ENCODE peak calls at places on chromosomes 12 and 14, in seven cellular contexts. One of them, this sample, is unnamed.

GRCh38 chr12:117875652-117876491 is 92.9 kb downstream of the KSR2 start:
- DNase-seq in heart left ventricle: no peak
- DNase-seq in HCT116: no peak
- DNase-seq in adipocyte: no peak
- DNase-seq in GM23248: peak; percentile 35
- DNase-seq in CD8-positive, alpha-beta memory T cell: peak; percentile 20
- DNase-seq in cardiac fibroblast: peak; percentile 16
- DNase-seq in this sample: no peak

GRCh38 chr14:36316131-36316530 is 4.3 kb downstream of the MBIP start:
- DNase-seq in heart left ventricle: no peak
- DNase-seq in adipocyte: no peak
- DNase-seq in CD8-positive, alpha-beta memory T cell: no peak
- DNase-seq in GM23248: no peak
- DNase-seq in HCT116: no peak
- DNase-seq in cardiac fibroblast: no peak
- DNase-seq in this sample: no peak

GRCh38 chr12:95532851-95533250 is 18.4 kb downstream of the USP44 start:
- DNase-seq in HCT116: no peak
- DNase-seq in CD8-positive, alpha-beta memory T cell: no peak
- DNase-seq in heart left ventricle: no peak
- DNase-seq in adipocyte: peak; percentile 45
- DNase-seq in cardiac fibroblast: peak; percentile 62
- DNase-seq in GM23248: peak; percentile 81
- DNase-seq in this sample: no peak

GRCh38 chr14:71163842-71164500 is 256.7 kb downstream of the PCNX1 start:
- DNase-seq in GM23248: no peak
- DNase-seq in adipocyte: no peak
- DNase-seq in heart left ventricle: no peak
- DNase-seq in cardiac fibroblast: no peak
- DNase-seq in HCT116: no peak
- DNase-seq in CD8-positive, alpha-beta memory T cell: no peak
- DNase-seq in this sample: no peak

GRCh38 chr12:111692575-111693210 is 6.8 kb downstream of the ACAD10 start:
- DNase-seq in heart left ventricle: no peak
- DNase-seq in adipocyte: peak; percentile 24
- DNase-seq in GM23248: peak; percentile 66
- DNase-seq in cardiac fibroblast: peak; percentile 39
- DNase-seq in CD8-positive, alpha-beta memory T cell: no peak
- DNase-seq in HCT116: no peak
- DNase-seq in this sample: no peak

GRCh38 chr14:52455291-52456088 is 96.8 kb downstream of the TXNDC16 start:
- DNase-seq in GM23248: peak; percentile 71
- DNase-seq in CD8-positive, alpha-beta memory T cell: no peak
- DNase-seq in HCT116: no peak
- DNase-seq in adipocyte: peak; percentile 76
- DNase-seq in heart left ventricle: no peak
- DNase-seq in cardiac fibroblast: peak; percentile 86
- DNase-seq in this sample: no peak

GRCh38 chr12:29895966-29896365 is 112.2 kb upstream of the TMTC1 start:
- DNase-seq in HCT116: no peak
- DNase-seq in CD8-positive, alpha-beta memory T cell: no peak
- DNase-seq in GM23248: no peak
- DNase-seq in adipocyte: no peak
- DNase-seq in cardiac fibroblast: no peak
- DNase-seq in heart left ventricle: no peak
- DNase-seq in this sample: no peak

GRCh38 chr14:70744631-70745030 is 64.7 kb downstream of the MAP3K9 start:
- DNase-seq in HCT116: no peak
- DNase-seq in adipocyte: no peak
- DNase-seq in CD8-positive, alpha-beta memory T cell: no peak
- DNase-seq in cardiac fibroblast: no peak
- DNase-seq in heart left ventricle: no peak
- DNase-seq in GM23248: no peak
- DNase-seq in this sample: no peak

GRCh38 chr12:56522486-56523193 is 1.0 kb downstream of the RBMS2 start:
- DNase-seq in CD8-positive, alpha-beta memory T cell: no peak
- DNase-seq in GM23248: peak; percentile 59
- DNase-seq in cardiac fibroblast: peak; percentile 45
- DNase-seq in heart left ventricle: no peak
- DNase-seq in adipocyte: peak; percentile 49
- DNase-seq in HCT116: no peak
- DNase-seq in this sample: no peak

GRCh38 chr12:68259318-68259940 is 6.0 kb upstream of the IL22 start:
- DNase-seq in heart left ventricle: no peak
- DNase-seq in HCT116: no peak
- DNase-seq in adipocyte: no peak
- DNase-seq in GM23248: peak; percentile 95
- DNase-seq in CD8-positive, alpha-beta memory T cell: no peak
- DNase-seq in cardiac fibroblast: peak; percentile 96
- DNase-seq in this sample: no peak

GRCh38 chr12:81245918-81246611 is 168.2 kb downstream of the ACSS3 start:
- DNase-seq in GM23248: no peak
- DNase-seq in HCT116: no peak
- DNase-seq in cardiac fibroblast: no peak
- DNase-seq in heart left ventricle: no peak
- DNase-seq in CD8-positive, alpha-beta memory T cell: no peak
- DNase-seq in adipocyte: no peak
- DNase-seq in this sample: no peak

GRCh38 chr14:102408729-102409128 is 46.0 kb downstream of the TECPR2 start:
- DNase-seq in CD8-positive, alpha-beta memory T cell: no peak
- DNase-seq in heart left ventricle: no peak
- DNase-seq in adipocyte: no peak
- DNase-seq in cardiac fibroblast: no peak
- DNase-seq in HCT116: no peak
- DNase-seq in GM23248: no peak
- DNase-seq in this sample: no peak

GRCh38 chr12:68613209-68613904 is 2.7 kb downstream of the RAP1B start:
- DNase-seq in cardiac fibroblast: no peak
- DNase-seq in HCT116: no peak
- DNase-seq in heart left ventricle: no peak
- DNase-seq in adipocyte: no peak
- DNase-seq in CD8-positive, alpha-beta memory T cell: peak; percentile 58
- DNase-seq in GM23248: no peak
- DNase-seq in this sample: no peak

GRCh38 chr12:46556820-46557524 is 184.4 kb upstream of the SLC38A2 start:
- DNase-seq in HCT116: peak; percentile 83
- DNase-seq in GM23248: peak; percentile 97
- DNase-seq in CD8-positive, alpha-beta memory T cell: no peak
- DNase-seq in adipocyte: peak; percentile 74
- DNase-seq in cardiac fibroblast: peak; percentile 95
- DNase-seq in heart left ventricle: no peak
- DNase-seq in this sample: no peak

GRCh38 chr14:24179961-24180726 is 8.3 kb downstream of the REC8 start:
- DNase-seq in adipocyte: peak; percentile 59
- DNase-seq in GM23248: peak; percentile 92
- DNase-seq in heart left ventricle: no peak
- DNase-seq in cardiac fibroblast: peak; percentile 88
- DNase-seq in HCT116: no peak
- DNase-seq in CD8-positive, alpha-beta memory T cell: no peak
- DNase-seq in this sample: no peak

GRCh38 chr12:75666980-75667359 is 155.6 kb upstream of the KRR1 start:
- DNase-seq in heart left ventricle: no peak
- DNase-seq in adipocyte: peak; percentile 70
- DNase-seq in HCT116: peak; percentile 54
- DNase-seq in CD8-positive, alpha-beta memory T cell: no peak
- DNase-seq in GM23248: peak; percentile 84
- DNase-seq in cardiac fibroblast: peak; percentile 67
- DNase-seq in this sample: no peak

GRCh38 chr12:19967001-19967400 is 401.3 kb upstream of the PDE3A start:
- DNase-seq in CD8-positive, alpha-beta memory T cell: no peak
- DNase-seq in heart left ventricle: no peak
- DNase-seq in HCT116: no peak
- DNase-seq in GM23248: peak; percentile 19
- DNase-seq in cardiac fibroblast: peak; percentile 55
- DNase-seq in adipocyte: no peak
- DNase-seq in this sample: no peak

GRCh38 chr12:116406529-116406928 is 129.0 kb upstream of the MED13L start:
- DNase-seq in adipocyte: peak; percentile 90
- DNase-seq in cardiac fibroblast: peak; percentile 96
- DNase-seq in heart left ventricle: peak; percentile 92
- DNase-seq in CD8-positive, alpha-beta memory T cell: no peak
- DNase-seq in GM23248: peak; percentile 93
- DNase-seq in HCT116: peak; percentile 83
- DNase-seq in this sample: no peak

GRCh38 chr14:100736269-100737180 is 9.8 kb downstream of the DLK1 start:
- DNase-seq in adipocyte: no peak
- DNase-seq in GM23248: no peak
- DNase-seq in heart left ventricle: no peak
- DNase-seq in cardiac fibroblast: no peak
- DNase-seq in HCT116: no peak
- DNase-seq in CD8-positive, alpha-beta memory T cell: no peak
- DNase-seq in this sample: peak; percentile 10

GRCh38 chr12:51028126-51028810 is 2.1 kb upstream of the SLC11A2 start:
- DNase-seq in GM23248: peak; percentile 77
- DNase-seq in HCT116: no peak
- DNase-seq in CD8-positive, alpha-beta memory T cell: peak; percentile 26
- DNase-seq in heart left ventricle: no peak
- DNase-seq in cardiac fibroblast: peak; percentile 63
- DNase-seq in adipocyte: peak; percentile 73
- DNase-seq in this sample: peak; percentile 24

GRCh38 chr14:69045857-69046351 is 66.8 kb upstream of the ACTN1 start:
- DNase-seq in adipocyte: peak; percentile 18
- DNase-seq in cardiac fibroblast: peak; percentile 30
- DNase-seq in heart left ventricle: no peak
- DNase-seq in GM23248: peak; percentile 60
- DNase-seq in CD8-positive, alpha-beta memory T cell: no peak
- DNase-seq in HCT116: no peak
- DNase-seq in this sample: no peak

GRCh38 chr12:1740161-1740948 is 49.5 kb downstream of the ADIPOR2 start:
- DNase-seq in CD8-positive, alpha-beta memory T cell: no peak
- DNase-seq in heart left ventricle: no peak
- DNase-seq in adipocyte: no peak
- DNase-seq in HCT116: no peak
- DNase-seq in cardiac fibroblast: no peak
- DNase-seq in GM23248: no peak
- DNase-seq in this sample: no peak

GRCh38 chr12:57864811-57865751 is 18.6 kb upstream of the CTDSP2 start:
- DNase-seq in CD8-positive, alpha-beta memory T cell: no peak
- DNase-seq in heart left ventricle: peak; percentile 91
- DNase-seq in GM23248: peak; percentile 95
- DNase-seq in HCT116: peak; percentile 32
- DNase-seq in cardiac fibroblast: peak; percentile 87
- DNase-seq in adipocyte: peak; percentile 96
- DNase-seq in this sample: peak; percentile 82
- H3K4me3 ChIP-seq in CD8-positive, alpha-beta memory T cell: peak overlapping the region; percentile 39
- H3K4me3 ChIP-seq in heart left ventricle: peak overlapping the region; percentile 30
- H3K4me3 ChIP-seq in GM23248: peak overlapping the region; percentile 74
- H3K4me3 ChIP-seq in HCT116: peak overlapping the region; percentile 63
- H3K4me3 ChIP-seq in cardiac fibroblast: peak overlapping the region; percentile 51
- H3K4me3 ChIP-seq in adipocyte: peak overlapping the region; percentile 75
- H3K4me3 ChIP-seq in this sample: peak overlapping the region; percentile 64

DNA sequence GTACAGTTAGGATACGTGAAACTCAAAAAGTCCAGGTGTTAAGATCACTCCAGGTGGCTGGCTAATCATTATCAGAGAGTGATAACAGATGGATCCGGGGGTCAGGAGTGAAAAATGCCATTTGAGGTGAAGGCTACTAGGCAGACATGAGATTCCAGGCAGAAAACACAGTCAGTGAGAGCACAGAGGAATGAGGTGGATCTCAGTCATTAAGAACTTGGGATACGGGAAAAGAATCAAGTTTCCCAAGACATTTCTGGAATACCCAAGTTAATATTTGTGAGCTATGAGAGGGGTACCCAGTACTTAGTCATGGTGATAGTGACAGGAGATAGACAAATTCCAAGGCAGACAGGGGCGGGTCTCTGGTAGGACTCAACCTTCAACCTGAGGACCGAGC is 94.6 kb upstream of the ALG10B start:
- DNase-seq in HCT116: no peak
- DNase-seq in CD8-positive, alpha-beta memory T cell: no peak
- DNase-seq in adipocyte: no peak
- DNase-seq in cardiac fibroblast: no peak
- DNase-seq in heart left ventricle: no peak
- DNase-seq in GM23248: no peak
- DNase-seq in this sample: no peak
- H3K4me3 ChIP-seq in HCT116: no peak overlapping the region
- H3K4me3 ChIP-seq in CD8-positive, alpha-beta memory T cell: no peak overlapping the region
- H3K4me3 ChIP-seq in adipocyte: no peak overlapping the region
- H3K4me3 ChIP-seq in cardiac fibroblast: no peak overlapping the region
- H3K4me3 ChIP-seq in heart left ventricle: no peak overlapping the region
- H3K4me3 ChIP-seq in GM23248: no peak overlapping the region
- H3K4me3 ChIP-seq in this sample: no peak overlapping the region

GRCh38 chr12:53694746-53695145 is 18.9 kb upstream of the ATP5MC2 start:
- DNase-seq in adipocyte: no peak
- DNase-seq in heart left ventricle: no peak
- DNase-seq in CD8-positive, alpha-beta memory T cell: no peak
- DNase-seq in HCT116: no peak
- DNase-seq in GM23248: no peak
- DNase-seq in cardiac fibroblast: no peak
- DNase-seq in this sample: no peak
- H3K4me3 ChIP-seq in adipocyte: no peak overlapping the region
- H3K4me3 ChIP-seq in heart left ventricle: no peak overlapping the region
- H3K4me3 ChIP-seq in CD8-positive, alpha-beta memory T cell: peak overlapping the region; percentile 28
- H3K4me3 ChIP-seq in HCT116: no peak overlapping the region
- H3K4me3 ChIP-seq in GM23248: no peak overlapping the region
- H3K4me3 ChIP-seq in cardiac fibroblast: no peak overlapping the region
- H3K4me3 ChIP-seq in this sample: no peak overlapping the region

GRCh38 chr12:9872116-9872515 is 3.0 kb upstream of the CLEC2B start:
- DNase-seq in GM23248: no peak
- DNase-seq in cardiac fibroblast: no peak
- DNase-seq in heart left ventricle: no peak
- DNase-seq in HCT116: no peak
- DNase-seq in adipocyte: no peak
- DNase-seq in CD8-positive, alpha-beta memory T cell: no peak
- DNase-seq in this sample: no peak

GRCh38 chr12:9868271-9868815 is 811 bp downstream of the CLEC2B start:
- DNase-seq in heart left ventricle: no peak
- DNase-seq in HCT116: no peak
- DNase-seq in adipocyte: no peak
- DNase-seq in cardiac fibroblast: peak; percentile 21
- DNase-seq in CD8-positive, alpha-beta memory T cell: peak; percentile 33
- DNase-seq in GM23248: peak; percentile 19
- DNase-seq in this sample: no peak

GRCh38 chr12:9868951-9869306 is 225 bp downstream of the CLEC2B start:
- DNase-seq in cardiac fibroblast: no peak
- DNase-seq in CD8-positive, alpha-beta memory T cell: no peak
- DNase-seq in heart left ventricle: no peak
- DNase-seq in GM23248: no peak
- DNase-seq in adipocyte: no peak
- DNase-seq in HCT116: no peak
- DNase-seq in this sample: no peak

GRCh38 chr12:9869307-9870161 is at the start of gene CLEC2B:
- DNase-seq in GM23248: peak; percentile 91
- DNase-seq in adipocyte: peak; percentile 67
- DNase-seq in CD8-positive, alpha-beta memory T cell: peak; percentile 61
- DNase-seq in heart left ventricle: no peak
- DNase-seq in HCT116: no peak
- DNase-seq in cardiac fibroblast: peak; percentile 95
- DNase-seq in this sample: no peak

DNA sequence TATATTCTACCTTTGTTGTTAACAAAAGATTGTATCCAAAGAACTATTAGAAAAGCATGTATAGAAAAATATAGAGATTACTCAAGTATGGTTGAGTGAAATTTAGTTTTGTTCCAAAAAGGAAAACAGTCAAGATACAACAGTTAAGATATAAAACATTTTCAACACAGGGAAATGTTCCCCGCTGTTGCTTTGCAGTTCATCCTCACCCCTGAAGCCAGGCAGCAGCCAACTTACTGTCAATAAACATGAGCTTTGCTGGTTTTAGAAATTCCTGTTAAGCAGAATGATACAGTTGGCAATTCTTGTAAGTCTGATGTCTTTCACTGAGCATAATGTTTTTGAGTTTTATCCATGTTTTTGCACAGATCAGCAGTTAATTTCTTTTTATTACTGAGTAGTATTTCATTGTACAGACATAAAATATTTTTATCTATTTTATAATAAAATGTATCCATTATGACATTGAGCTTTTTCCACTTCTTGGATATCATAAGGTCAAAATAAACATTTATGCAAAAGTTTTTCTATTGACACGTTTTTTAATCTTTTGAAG is 1.2 kb upstream of the CLEC2B start:
- DNase-seq in adipocyte: no peak
- DNase-seq in heart left ventricle: no peak
- DNase-seq in cardiac fibroblast: peak; percentile 26
- DNase-seq in GM23248: peak; percentile 31
- DNase-seq in HCT116: no peak
- DNase-seq in CD8-positive, alpha-beta memory T cell: peak; percentile 26
- DNase-seq in this sample: no peak
- H3K4me3 ChIP-seq in adipocyte: peak overlapping the region; percentile 79
- H3K4me3 ChIP-seq in heart left ventricle: no peak overlapping the region
- H3K4me3 ChIP-seq in cardiac fibroblast: peak overlapping the region; percentile 50
- H3K4me3 ChIP-seq in GM23248: peak overlapping the region; percentile 78
- H3K4me3 ChIP-seq in HCT116: no peak overlapping the region
- H3K4me3 ChIP-seq in CD8-positive, alpha-beta memory T cell: peak overlapping the region; percentile 65
- H3K4me3 ChIP-seq in this sample: no peak overlapping the region